ENCODE peak calls at places on chromosomes 13 and 19, in eight cellular contexts. One of them, this sample, is unnamed.
A peak's percentile ranks its signal among the peaks of the same experiment; 100 is the strongest.

GRCh38 chr13:26017932-26018690 is 33.7 kb downstream of the SHISA2 start:
- DNase-seq in endothelial cell: no peak
- DNase-seq in AG04449: no peak
- DNase-seq in fibroblast of lung: peak; percentile 48
- DNase-seq in progenitor cell of endocrine pancreas: no peak
- DNase-seq in psoas muscle: no peak
- DNase-seq in body of pancreas: no peak
- DNase-seq in heart left ventricle: no peak
- DNase-seq in this sample: no peak

GRCh38 chr19:23263870-23264590 is 13.8 kb upstream of the ZNF724 start:
- DNase-seq in heart left ventricle: no peak
- DNase-seq in fibroblast of lung: no peak
- DNase-seq in progenitor cell of endocrine pancreas: no peak
- DNase-seq in endothelial cell: no peak
- DNase-seq in psoas muscle: no peak
- DNase-seq in body of pancreas: no peak
- DNase-seq in AG04449: no peak
- DNase-seq in this sample: no peak

GRCh38 chr13:113991191-113991669 is 17.4 kb upstream of the C13orf46 start:
- DNase-seq in progenitor cell of endocrine pancreas: no peak
- DNase-seq in endothelial cell: no peak
- DNase-seq in body of pancreas: no peak
- DNase-seq in fibroblast of lung: no peak
- DNase-seq in psoas muscle: peak; percentile 84
- DNase-seq in heart left ventricle: no peak
- DNase-seq in AG04449: no peak
- DNase-seq in this sample: no peak

GRCh38 chr13:92938481-92939020 is 288.1 kb upstream of the GPC6 start:
- DNase-seq in progenitor cell of endocrine pancreas: no peak
- DNase-seq in body of pancreas: no peak
- DNase-seq in heart left ventricle: no peak
- DNase-seq in fibroblast of lung: no peak
- DNase-seq in endothelial cell: no peak
- DNase-seq in psoas muscle: no peak
- DNase-seq in AG04449: no peak
- DNase-seq in this sample: no peak

GRCh38 chr19:5913739-5914357 is at the start of gene CAPS:
- DNase-seq in progenitor cell of endocrine pancreas: no peak
- DNase-seq in body of pancreas: peak; percentile 85
- DNase-seq in psoas muscle: no peak
- DNase-seq in fibroblast of lung: peak; percentile 64
- DNase-seq in AG04449: no peak
- DNase-seq in heart left ventricle: peak; percentile 54
- DNase-seq in endothelial cell: no peak
- DNase-seq in this sample: no peak

GRCh38 chr13:42816538-42816937 is 35.2 kb downstream of the FAM216B start:
- DNase-seq in fibroblast of lung: no peak
- DNase-seq in AG04449: no peak
- DNase-seq in endothelial cell: no peak
- DNase-seq in progenitor cell of endocrine pancreas: no peak
- DNase-seq in psoas muscle: no peak
- DNase-seq in heart left ventricle: no peak
- DNase-seq in body of pancreas: no peak
- DNase-seq in this sample: no peak

GRCh38 chr13:46803586-46803985 is 6.6 kb upstream of the ESD start:
- DNase-seq in fibroblast of lung: peak; percentile 41
- DNase-seq in body of pancreas: no peak
- DNase-seq in psoas muscle: no peak
- DNase-seq in endothelial cell: no peak
- DNase-seq in progenitor cell of endocrine pancreas: no peak
- DNase-seq in heart left ventricle: no peak
- DNase-seq in AG04449: no peak
- DNase-seq in this sample: no peak

GRCh38 chr13:92137519-92137918 is 739.1 kb downstream of the GPC5 start:
- DNase-seq in psoas muscle: no peak
- DNase-seq in endothelial cell: no peak
- DNase-seq in fibroblast of lung: peak; percentile 1
- DNase-seq in AG04449: no peak
- DNase-seq in progenitor cell of endocrine pancreas: no peak
- DNase-seq in body of pancreas: no peak
- DNase-seq in heart left ventricle: no peak
- DNase-seq in this sample: no peak

GRCh38 chr19:49114630-49115363 is 627 bp downstream of the LIN7B start:
- DNase-seq in body of pancreas: peak; percentile 74
- DNase-seq in progenitor cell of endocrine pancreas: peak; percentile 56
- DNase-seq in endothelial cell: peak; percentile 56
- DNase-seq in fibroblast of lung: peak; percentile 55
- DNase-seq in psoas muscle: peak; percentile 83
- DNase-seq in AG04449: no peak
- DNase-seq in heart left ventricle: peak; percentile 77
- DNase-seq in this sample: peak; percentile 57

DNA sequence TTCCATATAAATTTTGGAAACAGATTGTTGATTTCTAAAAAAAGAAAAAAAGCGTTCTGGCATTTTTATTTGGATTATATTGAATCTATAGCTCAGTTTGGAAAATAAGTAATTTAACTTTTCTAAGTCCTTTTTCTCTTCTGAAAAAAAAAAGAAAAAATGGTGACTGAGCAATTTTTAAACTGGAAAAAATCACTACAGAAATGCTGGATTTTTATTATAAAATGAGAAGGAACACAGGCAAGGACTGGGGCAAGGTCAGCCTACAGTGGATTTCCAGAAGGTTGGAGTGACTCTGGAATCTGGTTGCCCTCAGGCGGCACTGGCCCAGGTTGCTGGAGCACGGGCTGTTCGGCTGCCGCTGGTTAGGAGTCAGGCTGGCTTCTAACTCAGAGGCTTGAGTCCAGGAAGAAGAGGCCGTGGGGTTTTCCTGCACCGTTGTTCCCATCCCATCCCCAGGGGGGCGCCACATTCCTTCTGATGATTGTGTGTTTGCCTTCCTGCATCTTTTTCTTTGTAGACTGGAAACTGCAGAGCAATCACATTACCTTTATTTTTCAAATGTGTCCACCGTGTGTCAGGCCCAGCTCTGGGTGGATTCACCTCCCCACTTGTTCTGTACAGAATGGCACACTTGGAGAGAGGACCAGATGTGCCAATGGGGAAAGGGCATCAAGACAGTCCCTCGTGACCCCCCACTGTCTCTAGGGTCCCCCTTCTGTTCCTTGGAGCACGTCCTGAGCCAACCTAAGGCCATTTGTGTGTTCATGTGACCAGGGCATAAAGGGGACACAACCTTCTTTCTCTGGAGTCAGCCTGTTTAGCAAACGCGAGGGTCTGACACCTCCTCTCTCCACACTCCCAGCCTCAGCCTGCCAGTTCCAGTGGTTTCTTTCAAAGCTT is 44.5 kb upstream of the GTF3A start:
- DNase-seq in AG04449: no peak
- DNase-seq in body of pancreas: peak; percentile 87
- DNase-seq in progenitor cell of endocrine pancreas: peak; percentile 74
- DNase-seq in heart left ventricle: peak; percentile 20
- DNase-seq in psoas muscle: peak; percentile 76
- DNase-seq in fibroblast of lung: peak; percentile 18
- DNase-seq in endothelial cell: peak; percentile 86
- DNase-seq in this sample: peak; percentile 67
- TF ChIP-seq CTCF in AG04449: peak; percentile 73
- TF ChIP-seq CTCF in body of pancreas: peak; percentile 78
- TF ChIP-seq CTCF in progenitor cell of endocrine pancreas: peak; percentile 91
- TF ChIP-seq CTCF in heart left ventricle: peak; percentile 63
- TF ChIP-seq CTCF in psoas muscle: peak; percentile 34
- TF ChIP-seq CTCF in fibroblast of lung: peak; percentile 51
- TF ChIP-seq CTCF in endothelial cell: peak; percentile 78
- TF ChIP-seq CTCF in this sample: peak; percentile 76

GRCh38 chr13:74755065-74755464 is 620.9 kb upstream of the KLF12 start:
- DNase-seq in fibroblast of lung: no peak
- DNase-seq in heart left ventricle: no peak
- DNase-seq in psoas muscle: no peak
- DNase-seq in AG04449: no peak
- DNase-seq in progenitor cell of endocrine pancreas: no peak
- DNase-seq in body of pancreas: no peak
- DNase-seq in endothelial cell: no peak
- DNase-seq in this sample: no peak
- TF ChIP-seq CTCF in fibroblast of lung: no peak
- TF ChIP-seq CTCF in heart left ventricle: no peak
- TF ChIP-seq CTCF in psoas muscle: no peak
- TF ChIP-seq CTCF in AG04449: no peak
- TF ChIP-seq CTCF in progenitor cell of endocrine pancreas: no peak
- TF ChIP-seq CTCF in body of pancreas: no peak
- TF ChIP-seq CTCF in endothelial cell: no peak
- TF ChIP-seq CTCF in this sample: no peak

GRCh38 chr19:10870955-10871603 is at the start of gene CARM1:
- DNase-seq in psoas muscle: peak; percentile 100
- DNase-seq in fibroblast of lung: peak; percentile 95
- DNase-seq in body of pancreas: peak; percentile 99
- DNase-seq in endothelial cell: peak; percentile 100
- DNase-seq in progenitor cell of endocrine pancreas: peak; percentile 99
- DNase-seq in AG04449: peak; percentile 76
- DNase-seq in heart left ventricle: peak; percentile 99
- DNase-seq in this sample: peak; percentile 97

GRCh38 chr19:10870501-10870954 is 825 bp upstream of the CARM1 start:
- DNase-seq in endothelial cell: no peak
- DNase-seq in fibroblast of lung: no peak
- DNase-seq in body of pancreas: no peak
- DNase-seq in heart left ventricle: no peak
- DNase-seq in progenitor cell of endocrine pancreas: no peak
- DNase-seq in psoas muscle: no peak
- DNase-seq in AG04449: no peak
- DNase-seq in this sample: no peak

GRCh38 chr19:10872551-10873107 is 1.3 kb downstream of the CARM1 start:
- DNase-seq in progenitor cell of endocrine pancreas: no peak
- DNase-seq in heart left ventricle: no peak
- DNase-seq in fibroblast of lung: no peak
- DNase-seq in AG04449: no peak
- DNase-seq in body of pancreas: no peak
- DNase-seq in psoas muscle: no peak
- DNase-seq in endothelial cell: no peak
- DNase-seq in this sample: no peak

GRCh38 chr19:10874019-10874418 is 2.7 kb downstream of the CARM1 start:
- DNase-seq in AG04449: no peak
- DNase-seq in fibroblast of lung: no peak
- DNase-seq in body of pancreas: no peak
- DNase-seq in psoas muscle: no peak
- DNase-seq in endothelial cell: no peak
- DNase-seq in progenitor cell of endocrine pancreas: no peak
- DNase-seq in heart left ventricle: no peak
- DNase-seq in this sample: no peak

GRCh38 chr19:10871711-10872550 is 578 bp downstream of the CARM1 start:
- DNase-seq in AG04449: no peak
- DNase-seq in fibroblast of lung: no peak
- DNase-seq in body of pancreas: peak; percentile 42
- DNase-seq in endothelial cell: peak; percentile 36
- DNase-seq in psoas muscle: peak; percentile 81
- DNase-seq in heart left ventricle: peak; percentile 49
- DNase-seq in progenitor cell of endocrine pancreas: peak; percentile 39
- DNase-seq in this sample: no peak
- TF ChIP-seq CTCF in AG04449: peak; percentile 21
- TF ChIP-seq CTCF in fibroblast of lung: no peak
- TF ChIP-seq CTCF in body of pancreas: no peak
- TF ChIP-seq CTCF in endothelial cell: peak; percentile 18
- TF ChIP-seq CTCF in psoas muscle: no peak
- TF ChIP-seq CTCF in heart left ventricle: no peak
- TF ChIP-seq CTCF in progenitor cell of endocrine pancreas: peak; percentile 46
- TF ChIP-seq CTCF in this sample: peak; percentile 50

DNA sequence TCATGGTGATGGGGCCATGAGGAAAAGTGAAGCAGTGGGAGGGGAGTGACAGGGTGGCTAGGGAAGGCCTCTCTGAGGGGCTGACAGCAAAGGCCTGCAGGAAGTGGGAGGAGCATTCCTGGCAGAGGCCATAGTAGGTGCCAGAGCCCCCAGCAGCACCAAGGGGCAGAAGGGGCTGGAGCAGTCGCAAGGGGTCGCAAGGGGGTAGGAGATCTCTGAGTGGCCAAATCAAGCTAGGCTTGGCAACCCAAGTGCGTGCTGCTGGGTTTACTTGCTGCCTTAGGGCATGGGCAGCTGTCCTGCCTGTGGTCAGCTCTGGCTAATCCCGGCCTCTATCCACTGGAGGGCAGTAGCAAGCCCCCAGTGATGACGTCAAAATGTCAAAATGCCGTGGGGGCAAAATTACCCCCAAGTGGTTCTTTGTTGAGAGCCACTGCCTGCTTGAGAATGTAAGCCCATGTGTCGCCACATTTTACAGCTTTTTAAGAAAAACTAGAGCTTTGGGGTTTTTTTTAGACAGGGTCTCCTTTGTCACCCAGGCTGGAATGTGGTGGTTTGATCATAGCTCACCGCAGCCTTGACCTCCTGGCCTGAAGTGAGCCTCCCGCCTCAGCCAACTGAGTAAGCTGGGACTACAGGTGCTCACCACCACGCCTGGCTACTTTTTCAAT is 11.8 kb downstream of the CCDC97 start:
- DNase-seq in endothelial cell: peak; percentile 64
- DNase-seq in progenitor cell of endocrine pancreas: peak; percentile 36
- DNase-seq in psoas muscle: peak; percentile 73
- DNase-seq in fibroblast of lung: peak; percentile 86
- DNase-seq in AG04449: no peak
- DNase-seq in heart left ventricle: no peak
- DNase-seq in body of pancreas: peak; percentile 47
- DNase-seq in this sample: peak; percentile 63
- TF ChIP-seq CTCF in endothelial cell: peak; percentile 68
- TF ChIP-seq CTCF in progenitor cell of endocrine pancreas: peak; percentile 69
- TF ChIP-seq CTCF in psoas muscle: peak; percentile 69
- TF ChIP-seq CTCF in fibroblast of lung: peak; percentile 76
- TF ChIP-seq CTCF in AG04449: peak; percentile 72
- TF ChIP-seq CTCF in heart left ventricle: peak; percentile 75
- TF ChIP-seq CTCF in body of pancreas: peak; percentile 36
- TF ChIP-seq CTCF in this sample: peak; percentile 64

GRCh38 chr19:371501-372160 is 27.0 kb upstream of the MIER2 start:
- DNase-seq in psoas muscle: no peak
- DNase-seq in body of pancreas: no peak
- DNase-seq in endothelial cell: no peak
- DNase-seq in fibroblast of lung: no peak
- DNase-seq in progenitor cell of endocrine pancreas: peak; percentile 1
- DNase-seq in heart left ventricle: no peak
- DNase-seq in AG04449: no peak
- DNase-seq in this sample: no peak
- TF ChIP-seq CTCF in psoas muscle: no peak
- TF ChIP-seq CTCF in body of pancreas: no peak
- TF ChIP-seq CTCF in endothelial cell: no peak
- TF ChIP-seq CTCF in fibroblast of lung: no peak
- TF ChIP-seq CTCF in progenitor cell of endocrine pancreas: no peak
- TF ChIP-seq CTCF in heart left ventricle: no peak
- TF ChIP-seq CTCF in AG04449: no peak
- TF ChIP-seq CTCF in this sample: no peak

DNA sequence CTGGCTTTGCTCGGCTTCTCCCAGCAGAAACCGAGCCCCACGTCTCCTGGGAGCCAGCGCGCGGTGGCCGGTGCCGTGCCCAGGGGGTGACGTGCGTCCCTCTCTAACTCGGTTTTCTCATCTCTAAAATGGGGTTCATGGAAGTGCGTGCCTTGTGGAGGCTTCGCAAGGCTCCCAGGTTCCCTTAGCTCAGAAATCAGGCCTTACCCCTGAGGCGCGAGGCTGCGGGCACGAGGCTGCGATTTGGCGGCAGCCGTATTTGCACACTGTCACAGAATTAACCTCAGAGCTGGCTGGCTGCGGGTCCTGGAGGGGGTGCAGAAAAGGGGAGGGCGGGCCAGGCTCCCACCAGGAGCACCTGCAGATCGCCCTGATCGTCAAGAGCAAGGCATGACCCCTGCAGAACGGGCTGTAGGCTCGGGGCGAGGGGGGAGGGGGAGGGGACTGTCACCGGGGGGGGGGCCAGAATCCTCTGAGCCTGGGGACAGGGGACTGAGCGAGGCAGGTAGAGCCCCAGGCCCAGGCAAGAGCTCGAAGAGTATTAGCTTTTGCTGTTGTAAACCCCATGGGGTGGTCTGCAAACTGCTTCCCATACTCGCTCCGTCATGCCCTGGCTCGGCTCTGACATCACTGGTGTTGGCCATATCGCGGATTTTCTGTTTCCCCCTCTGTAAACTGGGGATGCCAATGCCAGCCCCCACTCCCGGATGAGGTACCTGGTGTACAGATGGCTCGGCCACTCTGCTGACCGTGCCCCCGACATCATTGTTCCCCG is 62.2 kb downstream of the CCNE1 start:
- DNase-seq in AG04449: no peak
- DNase-seq in body of pancreas: no peak
- DNase-seq in psoas muscle: no peak
- DNase-seq in progenitor cell of endocrine pancreas: no peak
- DNase-seq in fibroblast of lung: no peak
- DNase-seq in heart left ventricle: no peak
- DNase-seq in endothelial cell: no peak
- DNase-seq in this sample: no peak
- TF ChIP-seq CTCF in AG04449: no peak
- TF ChIP-seq CTCF in body of pancreas: no peak
- TF ChIP-seq CTCF in psoas muscle: no peak
- TF ChIP-seq CTCF in progenitor cell of endocrine pancreas: peak; percentile 9
- TF ChIP-seq CTCF in fibroblast of lung: no peak
- TF ChIP-seq CTCF in heart left ventricle: peak; percentile 8
- TF ChIP-seq CTCF in endothelial cell: peak; percentile 43
- TF ChIP-seq CTCF in this sample: no peak

This sample was measured in neural crest cell.